ENCODE peak calls at places on chromosomes 11 and 22, in four cellular contexts. One of them, this sample, is unnamed.

GRCh38 chr11:128620306-128621175 is 33.2 kb upstream of the ETS1 start:
- DNase-seq in neuronal stem cell: no peak
- DNase-seq in IMR-90: peak
- DNase-seq in H9: no peak
- DNase-seq in this sample: no peak

GRCh38 chr22:21443057-21443734 is 24.0 kb upstream of the TMEM191C start:
- DNase-seq in neuronal stem cell: no peak
- DNase-seq in IMR-90: no peak
- DNase-seq in H9: peak
- DNase-seq in this sample: no peak

GRCh38 chr11:36149538-36150242 is 139.5 kb downstream of the COMMD9 start:
- DNase-seq in neuronal stem cell: peak
- DNase-seq in IMR-90: peak
- DNase-seq in H9: peak
- DNase-seq in this sample: peak

GRCh38 chr11:123543796-123544195 is 110.6 kb downstream of the SCN3B start:
- DNase-seq in neuronal stem cell: no peak
- DNase-seq in IMR-90: peak
- DNase-seq in H9: no peak
- DNase-seq in this sample: peak

GRCh38 chr11:16958833-16959232 is 55.4 kb downstream of the PLEKHA7 start:
- DNase-seq in neuronal stem cell: no peak
- DNase-seq in IMR-90: no peak
- DNase-seq in H9: no peak
- DNase-seq in this sample: no peak

GRCh38 chr11:86214710-86215109 is 29.8 kb upstream of the EED start:
- DNase-seq in neuronal stem cell: no peak
- DNase-seq in IMR-90: no peak
- DNase-seq in H9: no peak
- DNase-seq in this sample: peak

GRCh38 chr22:50621948-50622722 is 5.8 kb downstream of the ARSA start:
- DNase-seq in neuronal stem cell: no peak
- DNase-seq in IMR-90: no peak
- DNase-seq in H9: peak
- DNase-seq in this sample: no peak

GRCh38 chr11:765025-765801 is 12.1 kb downstream of the GATD1 start:
- DNase-seq in neuronal stem cell: no peak
- DNase-seq in IMR-90: peak
- DNase-seq in H9: peak
- DNase-seq in this sample: peak

GRCh38 chr11:130477646-130478203 is 29.3 kb downstream of the ADAMTS15 start:
- DNase-seq in neuronal stem cell: no peak
- DNase-seq in IMR-90: peak
- DNase-seq in H9: no peak
- DNase-seq in this sample: no peak

GRCh38 chr22:27372969-27373670 is 428.4 kb downstream of the MN1 start:
- DNase-seq in neuronal stem cell: peak
- DNase-seq in IMR-90: no peak
- DNase-seq in H9: peak
- DNase-seq in this sample: no peak

GRCh38 chr11:108117746-108118371 is 3.5 kb upstream of the ACAT1 start:
- DNase-seq in neuronal stem cell: no peak
- DNase-seq in IMR-90: peak
- DNase-seq in H9: no peak
- DNase-seq in this sample: no peak

GRCh38 chr11:75325713-75326438 is 25.6 kb downstream of the ARRB1 start:
- DNase-seq in neuronal stem cell: no peak
- DNase-seq in IMR-90: peak
- DNase-seq in H9: no peak
- DNase-seq in this sample: no peak

GRCh38 chr11:34972892-34973291 is 56.5 kb downstream of the PDHX start:
- DNase-seq in neuronal stem cell: no peak
- DNase-seq in IMR-90: peak
- DNase-seq in H9: no peak
- DNase-seq in this sample: peak

GRCh38 chr11:46050065-46050464 is 71.2 kb downstream of the PHF21A start:
- DNase-seq in neuronal stem cell: peak
- DNase-seq in IMR-90: peak
- DNase-seq in H9: peak
- DNase-seq in this sample: peak

GRCh38 chr11:119739021-119739703 is 10.2 kb upstream of the NECTIN1 start:
- DNase-seq in neuronal stem cell: no peak
- DNase-seq in IMR-90: no peak
- DNase-seq in H9: no peak
- DNase-seq in this sample: no peak

GRCh38 chr11:11400635-11401232 is 47.7 kb upstream of the CSNK2A3 start:
- DNase-seq in neuronal stem cell: no peak
- DNase-seq in IMR-90: no peak
- DNase-seq in H9: peak
- DNase-seq in this sample: no peak

GRCh38 chr11:48108231-48109045 is 108.2 kb upstream of the OR4B1 start:
- DNase-seq in neuronal stem cell: no peak
- DNase-seq in IMR-90: no peak
- DNase-seq in H9: no peak
- DNase-seq in this sample: no peak

GRCh38 chr11:9274499-9275228 is 9.5 kb upstream of the DENND5A start:
- DNase-seq in neuronal stem cell: no peak
- DNase-seq in IMR-90: no peak
- DNase-seq in H9: peak
- DNase-seq in this sample: no peak

GRCh38 chr22:49013707-49014106 is 814.0 kb downstream of the BRD1 start:
- DNase-seq in neuronal stem cell: no peak
- DNase-seq in IMR-90: no peak
- DNase-seq in H9: peak
- DNase-seq in this sample: no peak

GRCh38 chr11:108370990-108371389 is 96.3 kb downstream of the C11orf65 start:
- DNase-seq in neuronal stem cell: no peak
- DNase-seq in IMR-90: peak
- DNase-seq in H9: no peak
- DNase-seq in this sample: no peak

GRCh38 chr11:70942593-70942992 is 309.8 kb downstream of the SHANK2 start:
- DNase-seq in neuronal stem cell: no peak
- DNase-seq in IMR-90: no peak
- DNase-seq in H9: no peak
- DNase-seq in this sample: no peak

GRCh38 chr11:8810331-8811301 is 100.4 kb upstream of the AKIP1 start:
- DNase-seq in neuronal stem cell: peak
- DNase-seq in IMR-90: peak
- DNase-seq in H9: peak
- DNase-seq in this sample: no peak

GRCh38 chr11:109939176-109939810 is 153.9 kb upstream of the ZC3H12C start:
- DNase-seq in neuronal stem cell: peak
- DNase-seq in IMR-90: peak
- DNase-seq in H9: no peak
- DNase-seq in this sample: peak

GRCh38 chr11:75105462-75105925 is 8.8 kb upstream of the OR2AT4 start:
- DNase-seq in neuronal stem cell: peak
- DNase-seq in IMR-90: no peak
- DNase-seq in H9: peak
- DNase-seq in this sample: no peak

GRCh38 chr11:86523738-86524602 is 148.4 kb downstream of the ME3 start:
- DNase-seq in neuronal stem cell: no peak
- DNase-seq in IMR-90: peak
- DNase-seq in H9: no peak
- DNase-seq in this sample: peak

GRCh38 chr11:65396769-65397745 is 10.6 kb downstream of the FRMD8 start:
- DNase-seq in neuronal stem cell: no peak
- DNase-seq in IMR-90: no peak
- DNase-seq in H9: no peak
- DNase-seq in this sample: no peak

GRCh38 chr22:35587447-35587870 is 29.7 kb downstream of the MB start:
- DNase-seq in neuronal stem cell: no peak
- DNase-seq in IMR-90: no peak
- DNase-seq in H9: no peak
- DNase-seq in this sample: no peak

GRCh38 chr11:86442420-86442819 is 67.7 kb downstream of the CCDC81 start:
- DNase-seq in neuronal stem cell: no peak
- DNase-seq in IMR-90: peak
- DNase-seq in H9: no peak
- DNase-seq in this sample: no peak

GRCh38 chr11:129828301-129828836 is 12.7 kb downstream of the TMEM45B start:
- DNase-seq in neuronal stem cell: no peak
- DNase-seq in IMR-90: no peak
- DNase-seq in H9: no peak
- DNase-seq in this sample: no peak

GRCh38 chr11:58616594-58616993 is 5.9 kb upstream of the CNTF start:
- DNase-seq in neuronal stem cell: no peak
- DNase-seq in IMR-90: peak
- DNase-seq in H9: no peak
- DNase-seq in this sample: no peak

GRCh38 chr11:80315263-80315662 is 874.4 kb upstream of the TENM4 start:
- DNase-seq in neuronal stem cell: no peak
- DNase-seq in IMR-90: no peak
- DNase-seq in H9: no peak
- DNase-seq in this sample: no peak

GRCh38 chr22:28855355-28856094 is 27.8 kb upstream of the ZNRF3 start:
- DNase-seq in neuronal stem cell: peak
- DNase-seq in IMR-90: peak
- DNase-seq in H9: peak
- DNase-seq in this sample: peak

GRCh38 chr11:119207607-119208006 is 1.5 kb downstream of the CBL start:
- DNase-seq in neuronal stem cell: no peak
- DNase-seq in IMR-90: no peak
- DNase-seq in H9: no peak
- DNase-seq in this sample: no peak

GRCh38 chr11:122655527-122656072 is at the start of gene UBASH3B:
- DNase-seq in neuronal stem cell: peak
- DNase-seq in IMR-90: peak
- DNase-seq in H9: peak
- DNase-seq in this sample: peak

GRCh38 chr11:96155627-96156378 is 187.2 kb downstream of the MAML2 start:
- DNase-seq in neuronal stem cell: no peak
- DNase-seq in IMR-90: peak
- DNase-seq in H9: peak
- DNase-seq in this sample: peak

GRCh38 chr11:122656631-122657101 is 1.1 kb downstream of the UBASH3B start:
- DNase-seq in neuronal stem cell: peak
- DNase-seq in IMR-90: peak
- DNase-seq in H9: peak
- DNase-seq in this sample: peak

GRCh38 chr11:112366777-112367176 is 106.1 kb upstream of the PLET1 start:
- DNase-seq in neuronal stem cell: no peak
- DNase-seq in IMR-90: peak
- DNase-seq in H9: no peak
- DNase-seq in this sample: no peak

GRCh38 chr11:112366012-112366411 is 105.4 kb upstream of the PLET1 start:
- DNase-seq in neuronal stem cell: no peak
- DNase-seq in IMR-90: no peak
- DNase-seq in H9: no peak
- DNase-seq in this sample: no peak

GRCh38 chr11:112368402-112368801 is 107.7 kb upstream of the PLET1 start:
- DNase-seq in neuronal stem cell: no peak
- DNase-seq in IMR-90: no peak
- DNase-seq in H9: no peak
- DNase-seq in this sample: no peak

GRCh38 chr11:112369374-112369773 is 108.7 kb upstream of the PLET1 start:
- DNase-seq in neuronal stem cell: no peak
- DNase-seq in IMR-90: no peak
- DNase-seq in H9: no peak
- DNase-seq in this sample: no peak

DNA sequence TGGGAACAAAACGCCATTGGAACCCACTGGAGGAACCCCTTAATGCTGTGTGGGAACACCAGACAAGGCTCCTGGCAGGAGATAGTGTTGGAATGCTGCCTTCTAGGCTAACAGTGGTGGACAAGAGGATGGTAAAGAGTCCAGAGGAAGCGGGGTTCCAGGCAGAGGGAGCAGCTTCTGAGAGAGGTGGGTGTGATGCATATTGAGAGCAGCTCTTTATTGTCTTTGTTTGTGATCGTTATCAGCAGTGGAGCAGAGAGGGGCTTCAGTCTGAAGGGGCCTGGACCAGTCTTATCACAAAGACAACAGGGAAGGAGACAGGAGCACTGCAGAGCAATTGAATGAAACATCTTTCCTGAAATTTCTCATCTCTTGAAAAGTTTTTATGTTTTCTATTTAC is 106.8 kb upstream of the PLET1 start:
- DNase-seq in neuronal stem cell: no peak
- DNase-seq in IMR-90: no peak
- DNase-seq in H9: no peak
- DNase-seq in this sample: no peak
- H3K14ac ChIP-seq in neuronal stem cell: no peak
- H3K14ac ChIP-seq in IMR-90: peak
- H3K14ac ChIP-seq in H9: no peak
- H3K14ac ChIP-seq in this sample: no peak

GRCh38 chr11:18012906-18013781 is at the start of gene SERGEF:
- DNase-seq in neuronal stem cell: peak
- DNase-seq in IMR-90: peak
- DNase-seq in H9: peak
- DNase-seq in this sample: peak

GRCh38 chr11:18010977-18011586 is 1.8 kb downstream of the SERGEF start:
- DNase-seq in neuronal stem cell: no peak
- DNase-seq in IMR-90: no peak
- DNase-seq in H9: no peak
- DNase-seq in this sample: no peak

GRCh38 chr11:18011633-18012313 is 1.1 kb downstream of the SERGEF start:
- DNase-seq in neuronal stem cell: no peak
- DNase-seq in IMR-90: no peak
- DNase-seq in H9: no peak
- DNase-seq in this sample: no peak

GRCh38 chr11:18013790-18014507 is 1.1 kb upstream of the SERGEF start:
- DNase-seq in neuronal stem cell: no peak
- DNase-seq in IMR-90: no peak
- DNase-seq in H9: peak
- DNase-seq in this sample: no peak

GRCh38 chr11:18012314-18012905 is 437 bp downstream of the SERGEF start:
- DNase-seq in neuronal stem cell: no peak
- DNase-seq in IMR-90: peak
- DNase-seq in H9: peak
- DNase-seq in this sample: peak
- H4K8ac ChIP-seq in neuronal stem cell: no peak
- H4K8ac ChIP-seq in IMR-90: no peak
- H4K8ac ChIP-seq in H9: no peak
- H4K8ac ChIP-seq in this sample: peak

DNA sequence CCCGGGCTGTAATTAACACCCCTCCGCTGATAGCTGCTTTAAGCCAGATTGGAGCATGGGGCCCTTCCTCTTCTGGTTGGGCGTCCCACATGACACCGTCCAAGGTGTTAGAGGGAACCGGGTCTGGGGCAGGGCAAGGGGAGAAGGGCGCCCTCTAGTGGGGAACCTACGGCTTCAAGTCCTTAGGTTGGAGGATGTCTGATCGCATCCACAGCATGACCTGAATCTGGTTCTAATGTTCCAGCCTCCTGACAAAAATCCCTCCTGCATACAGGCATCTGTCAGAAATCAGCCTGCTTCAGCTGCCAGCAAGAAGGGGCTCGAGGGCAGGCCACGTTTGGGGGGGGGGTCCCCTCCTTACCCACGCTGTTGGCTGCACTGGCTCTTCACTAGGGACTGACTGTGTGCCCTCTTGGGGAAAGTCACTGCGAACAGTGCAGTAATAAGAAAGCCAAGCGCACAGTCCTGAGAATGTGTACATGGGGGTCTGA is 94.2 kb upstream of the TBCEL start:
- DNase-seq in neuronal stem cell: peak
- DNase-seq in IMR-90: peak
- DNase-seq in H9: peak
- DNase-seq in this sample: peak
- H2AFZ ChIP-seq in neuronal stem cell: no peak
- H2AFZ ChIP-seq in IMR-90: no peak
- H2AFZ ChIP-seq in H9: no peak
- H2AFZ ChIP-seq in this sample: no peak

GRCh38 chr11:103547691-103548090 is 438.5 kb downstream of the DYNC2H1 start:
- DNase-seq in neuronal stem cell: no peak
- DNase-seq in IMR-90: no peak
- DNase-seq in H9: no peak
- DNase-seq in this sample: no peak
- H3K14ac ChIP-seq in neuronal stem cell: no peak
- H3K14ac ChIP-seq in IMR-90: peak
- H3K14ac ChIP-seq in H9: no peak
- H3K14ac ChIP-seq in this sample: no peak

This sample was measured in trophoblast cell.